ENCODE peak calls at places on chromosome 4, in ten cellular contexts. H, W, B, L, C, R, O, M, S and A are unnamed samples.

GRCh38 chr4:187666634-187667033 is 328.9 kb upstream of the ZFP42 start:
- DNase-seq in H (no peak), W (peak; percentile 1), B (no peak), L (no peak), C (no peak), R (no peak), O (no peak), M (no peak), S (peak; percentile 16), A (no peak)

GRCh38 chr4:169117591-169118081 is 107.6 kb upstream of the CBR4 start:
- DNase-seq in H (no peak), W (peak; percentile 81), B (no peak), L (peak; percentile 45), C (no peak), R (no peak), O (no peak), M (peak; percentile 26), S (peak; percentile 82), A (no peak)

GRCh38 chr4:168124008-168124641 is 31.8 kb downstream of the ANXA10 start:
- DNase-seq in H (no peak), W (peak; percentile 68), B (no peak), L (peak; percentile 48), C (no peak), R (no peak), O (no peak), M (peak; percentile 70), S (peak; percentile 79), A (no peak)

GRCh38 chr4:18404642-18405041 is 383.1 kb upstream of the LCORL start:
- DNase-seq in H (no peak), W (no peak), B (no peak), L (no peak), C (no peak), R (no peak), O (no peak), M (no peak), S (no peak), A (no peak)

GRCh38 chr4:168028970-168029610 is 63.2 kb upstream of the ANXA10 start:
- DNase-seq in H (no peak), W (peak; percentile 34), B (no peak), L (peak; percentile 5), C (no peak), R (no peak), O (no peak), M (no peak), S (no peak), A (no peak)

GRCh38 chr4:76156635-76157034 is 8.4 kb upstream of the NUP54 start:
- DNase-seq in H (no peak), W (peak; percentile 2), B (no peak), L (no peak), C (no peak), R (no peak), O (no peak), M (no peak), S (peak; percentile 58), A (no peak)

GRCh38 chr4:33369366-33369899 is 2649.3 kb downstream of the PCDH7 start:
- DNase-seq in H (no peak), W (peak; percentile 58), B (no peak), L (peak; percentile 87), C (no peak), R (no peak), O (no peak), M (peak; percentile 6), S (peak; percentile 52), A (no peak)

GRCh38 chr4:169621754-169622481 is 1.5 kb downstream of the CLCN3 start:
- DNase-seq in H (no peak), W (peak; percentile 59), B (no peak), L (no peak), C (no peak), R (peak; percentile 56), O (no peak), M (no peak), S (peak; percentile 93), A (peak; percentile 57)

GRCh38 chr4:13985824-13986223 is 358.3 kb upstream of the BOD1L1 start:
- DNase-seq in H (no peak), W (no peak), B (no peak), L (no peak), C (no peak), R (no peak), O (no peak), M (no peak), S (peak; percentile 64), A (no peak)